ENCODE peak calls at places on chromosomes 11 and 22, in nine cellular contexts. Y is heart left ventricle, P is lower leg skin, G is left lung, X is pancreas, L is fibroblast of the aortic adventitia, O is body of pancreas, C is BJ, Q is Calu3. H is an unnamed sample.

GRCh38 chr22:41446057-41446501 is 522 bp downstream of the TOB2 start:
- DNase-seq in Y (peak), P (peak), G (peak), X (peak), L (peak), O (peak), C (no peak), Q (peak), H (peak)

GRCh38 chr11:109728056-109728455 is 306.1 kb downstream of the C11orf87 start:
- DNase-seq in Y (no peak), P (no peak), G (no peak), X (no peak), L (no peak), O (no peak), C (no peak), Q (peak), H (peak)

GRCh38 chr11:117097567-117098268 is 510 bp downstream of the SIK3 start:
- DNase-seq in Y (peak), P (peak), G (peak), X (peak), L (no peak), O (peak), C (no peak), Q (peak), H (peak)

GRCh38 chr22:39212721-39213376 is 31.9 kb downstream of the PDGFB start:
- DNase-seq in Y (no peak), P (peak), G (no peak), X (peak), L (peak), O (no peak), C (no peak), Q (peak), H (peak)

GRCh38 chr11:57460756-57461749 is 725 bp downstream of the RTN4RL2 start:
- DNase-seq in Y (no peak), P (no peak), G (peak), X (peak), L (no peak), O (no peak), C (no peak), Q (no peak), H (no peak)

GRCh38 chr11:21323617-21324016 is 654.2 kb downstream of the NELL1 start:
- DNase-seq in Y (no peak), P (no peak), G (no peak), X (no peak), L (no peak), O (no peak), C (no peak), Q (no peak), H (no peak)

GRCh38 chr11:86459682-86460460 is 85.2 kb downstream of the CCDC81 start:
- DNase-seq in Y (peak), P (peak), G (no peak), X (peak), L (peak), O (peak), C (no peak), Q (peak), H (peak)

GRCh38 chr11:1749787-1750351 is 526 bp downstream of the IFITM10 start:
- DNase-seq in Y (no peak), P (no peak), G (no peak), X (peak), L (peak), O (no peak), C (peak), Q (no peak), H (peak)

GRCh38 chr11:76153609-76153949 is 52.7 kb downstream of the WNT11 start:
- DNase-seq in Y (no peak), P (peak), G (no peak), X (no peak), L (peak), O (no peak), C (peak), Q (no peak), H (peak)

GRCh38 chr22:34113381-34113780 is 193.1 kb upstream of the LARGE1 start:
- DNase-seq in Y (no peak), P (no peak), G (no peak), X (no peak), L (no peak), O (no peak), C (no peak), Q (no peak), H (no peak)

GRCh38 chr11:66981976-66982578 is 7.0 kb downstream of the C11orf86 start:
- DNase-seq in Y (peak), P (peak), G (peak), X (peak), L (peak), O (peak), C (peak), Q (peak), H (peak)

GRCh38 chr11:60699282-60699681 is at the start of gene MS4A8:
- DNase-seq in Y (no peak), P (no peak), G (no peak), X (peak), L (no peak), O (peak), C (no peak), Q (peak), H (no peak)

GRCh38 chr11:131684111-131685060 is 314.0 kb downstream of the NTM start:
- DNase-seq in Y (no peak), P (peak), G (no peak), X (no peak), L (no peak), O (no peak), C (no peak), Q (no peak), H (no peak)

GRCh38 chr11:117054382-117054781 is 43.8 kb downstream of the SIK3 start:
- DNase-seq in Y (no peak), P (no peak), G (no peak), X (no peak), L (no peak), O (no peak), C (no peak), Q (no peak), H (no peak)

GRCh38 chr11:69575296-69576068 is 65.5 kb upstream of the CCND1 start:
- DNase-seq in Y (no peak), P (no peak), G (no peak), X (no peak), L (no peak), O (no peak), C (no peak), Q (no peak), H (no peak)

GRCh38 chr11:22690891-22691290 is 24.5 kb downstream of the GAS2 start:
- DNase-seq in Y (no peak), P (no peak), G (no peak), X (no peak), L (no peak), O (no peak), C (no peak), Q (no peak), H (no peak)

GRCh38 chr22:43270314-43270908 is 72.8 kb downstream of the SCUBE1 start:
- DNase-seq in Y (no peak), P (no peak), G (no peak), X (no peak), L (no peak), O (no peak), C (no peak), Q (peak), H (no peak)

GRCh38 chr22:47011131-47011854 is 248.8 kb downstream of the TBC1D22A start:
- DNase-seq in Y (no peak), P (peak), G (peak), X (no peak), L (no peak), O (no peak), C (no peak), Q (no peak), H (no peak)

GRCh38 chr11:4983851-4984250 is 10.8 kb upstream of the OR51L1 start:
- DNase-seq in Y (no peak), P (no peak), G (no peak), X (peak), L (no peak), O (no peak), C (no peak), Q (peak), H (no peak)

GRCh38 chr22:25447067-25447688 is 117.3 kb upstream of the GRK3 start:
- DNase-seq in Y (no peak), P (no peak), G (no peak), X (no peak), L (peak), O (no peak), C (no peak), Q (no peak), H (no peak)

GRCh38 chr11:128506999-128507591 is 80.3 kb downstream of the ETS1 start:
- DNase-seq in Y (peak), P (peak), G (peak), X (peak), L (peak), O (peak), C (peak), Q (peak), H (peak)

GRCh38 chr11:65911682-65912568 is 6.9 kb downstream of the C11orf68 start:
- DNase-seq in Y (peak), P (peak), G (no peak), X (no peak), L (peak), O (no peak), C (peak), Q (peak), H (peak)

GRCh38 chr11:76765863-76766350 is 17.2 kb upstream of the TSKU start:
- DNase-seq in Y (peak), P (no peak), G (no peak), X (no peak), L (no peak), O (no peak), C (no peak), Q (no peak), H (no peak)

GRCh38 chr22:24823787-24824186 is 17.8 kb downstream of the SGSM1 start:
- DNase-seq in Y (no peak), P (no peak), G (no peak), X (no peak), L (no peak), O (no peak), C (no peak), Q (no peak), H (no peak)

GRCh38 chr11:119891392-119891791 is 162.4 kb upstream of the NECTIN1 start:
- DNase-seq in Y (peak), P (no peak), G (no peak), X (no peak), L (no peak), O (no peak), C (no peak), Q (no peak), H (no peak)

GRCh38 chr11:114799524-114799923 is 121.2 kb downstream of the NXPE2 start:
- DNase-seq in Y (no peak), P (no peak), G (no peak), X (no peak), L (no peak), O (no peak), C (no peak), Q (no peak), H (no peak)

GRCh38 chr22:23125512-23126103 is 16.2 kb downstream of the RSPH14 start:
- DNase-seq in Y (no peak), P (no peak), G (peak), X (no peak), L (no peak), O (no peak), C (no peak), Q (no peak), H (no peak)

GRCh38 chr11:47464479-47464878 is 15.5 kb upstream of the RAPSN start:
- DNase-seq in Y (no peak), P (no peak), G (no peak), X (no peak), L (no peak), O (no peak), C (no peak), Q (no peak), H (no peak)

GRCh38 chr22:36455571-36456458 is 25.6 kb downstream of the TXN2 start:
- DNase-seq in Y (no peak), P (no peak), G (no peak), X (peak), L (no peak), O (peak), C (no peak), Q (no peak), H (no peak)

GRCh38 chr22:29080061-29080975 is 7.5 kb downstream of the KREMEN1 start:
- DNase-seq in Y (peak), P (no peak), G (no peak), X (no peak), L (peak), O (no peak), C (no peak), Q (no peak), H (peak)
- TF ChIP-seq CTCF in Y (no peak), P (no peak), G (no peak), X (no peak), L (no peak), O (no peak), C (no peak), Q (no peak), H (peak)

GRCh38 chr11:3049430-3050243 is 7.6 kb downstream of the CARS1 start:
- DNase-seq in Y (peak), P (peak), G (peak), X (peak), L (peak), O (peak), C (peak), Q (peak), H (peak)
- TF ChIP-seq CTCF in Y (no peak), P (no peak), G (peak), X (no peak), L (peak), O (peak), C (peak), Q (no peak), H (peak)

GRCh38 chr11:96313163-96313562 is 29.8 kb downstream of the MAML2 start:
- DNase-seq in Y (no peak), P (no peak), G (no peak), X (no peak), L (no peak), O (no peak), C (no peak), Q (no peak), H (no peak)

GRCh38 chr11:96309001-96309642 is 33.9 kb downstream of the MAML2 start:
- DNase-seq in Y (no peak), P (no peak), G (no peak), X (no peak), L (peak), O (no peak), C (no peak), Q (no peak), H (peak)

GRCh38 chr11:96309643-96310017 is 33.4 kb downstream of the MAML2 start:
- DNase-seq in Y (no peak), P (no peak), G (no peak), X (no peak), L (no peak), O (no peak), C (no peak), Q (no peak), H (no peak)

GRCh38 chr11:96310236-96310635 is 32.8 kb downstream of the MAML2 start:
- DNase-seq in Y (no peak), P (no peak), G (no peak), X (no peak), L (no peak), O (no peak), C (no peak), Q (no peak), H (no peak)

GRCh38 chr11:96311120-96311568 is 31.9 kb downstream of the MAML2 start:
- DNase-seq in Y (no peak), P (no peak), G (no peak), X (no peak), L (peak), O (no peak), C (no peak), Q (no peak), H (no peak)
- TF ChIP-seq CTCF in Y (no peak), P (no peak), G (no peak), X (no peak), L (no peak), O (no peak), C (no peak), Q (no peak), H (no peak)

GRCh38 chr11:111974451-111974850 is 37.3 kb downstream of the DIXDC1 start:
- DNase-seq in Y (no peak), P (no peak), G (no peak), X (no peak), L (no peak), O (no peak), C (no peak), Q (no peak), H (no peak)

GRCh38 chr11:111976614-111977140 is 39.5 kb downstream of the DIXDC1 start:
- DNase-seq in Y (no peak), P (peak), G (no peak), X (peak), L (no peak), O (no peak), C (no peak), Q (no peak), H (peak)

GRCh38 chr11:111976119-111976518 is 39.0 kb downstream of the DIXDC1 start:
- DNase-seq in Y (no peak), P (no peak), G (no peak), X (no peak), L (no peak), O (no peak), C (no peak), Q (no peak), H (no peak)

GRCh38 chr11:111977141-111978027 is 40.2 kb downstream of the DIXDC1 start:
- DNase-seq in Y (peak), P (peak), G (peak), X (peak), L (no peak), O (peak), C (no peak), Q (peak), H (peak)

GRCh38 chr11:111975076-111975806 is 38.1 kb downstream of the DIXDC1 start:
- DNase-seq in Y (peak), P (no peak), G (no peak), X (no peak), L (no peak), O (no peak), C (no peak), Q (no peak), H (no peak)
- TF ChIP-seq CTCF in Y (no peak), P (no peak), G (no peak), X (no peak), L (peak), O (no peak), C (peak), Q (no peak), H (peak)

GRCh38 chr11:37451903-37452302 is 853.9 kb upstream of the RAG2 start:
- DNase-seq in Y (no peak), P (no peak), G (no peak), X (no peak), L (no peak), O (no peak), C (no peak), Q (no peak), H (no peak)
- TF ChIP-seq CTCF in Y (no peak), P (no peak), G (no peak), X (no peak), L (no peak), O (no peak), C (no peak), Q (no peak), H (no peak)

GRCh38 chr11:46238078-46238966 is 39.1 kb upstream of the CREB3L1 start:
- DNase-seq in Y (peak), P (peak), G (peak), X (peak), L (peak), O (peak), C (no peak), Q (peak), H (peak)
- TF ChIP-seq CTCF in Y (peak), P (no peak), G (no peak), X (no peak), L (no peak), O (no peak), C (no peak), Q (no peak), H (no peak)

DNA sequence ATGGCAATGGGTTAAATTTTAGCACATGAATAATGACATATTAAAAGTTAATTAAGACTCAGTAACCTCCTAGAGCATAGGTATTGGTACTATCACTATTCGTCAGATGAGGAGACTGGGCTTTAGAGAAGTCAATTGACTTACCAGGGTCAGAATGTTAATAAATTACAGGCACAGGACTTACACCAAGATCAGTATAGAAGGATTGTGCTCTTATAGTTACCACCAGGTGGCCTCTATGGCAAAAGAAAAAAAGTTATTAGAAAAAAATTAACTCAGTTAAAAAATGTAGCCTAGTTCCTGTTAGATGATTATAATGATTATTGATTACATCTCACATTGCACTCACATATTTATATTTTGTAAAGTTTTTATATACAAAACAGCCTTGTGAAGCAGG is 1163.7 kb downstream of the FAM181B start:
- DNase-seq in Y (no peak), P (no peak), G (no peak), X (no peak), L (no peak), O (no peak), C (no peak), Q (no peak), H (no peak)
- TF ChIP-seq CTCF in Y (no peak), P (no peak), G (no peak), X (no peak), L (no peak), O (no peak), C (no peak), Q (no peak), H (no peak)

DNA sequence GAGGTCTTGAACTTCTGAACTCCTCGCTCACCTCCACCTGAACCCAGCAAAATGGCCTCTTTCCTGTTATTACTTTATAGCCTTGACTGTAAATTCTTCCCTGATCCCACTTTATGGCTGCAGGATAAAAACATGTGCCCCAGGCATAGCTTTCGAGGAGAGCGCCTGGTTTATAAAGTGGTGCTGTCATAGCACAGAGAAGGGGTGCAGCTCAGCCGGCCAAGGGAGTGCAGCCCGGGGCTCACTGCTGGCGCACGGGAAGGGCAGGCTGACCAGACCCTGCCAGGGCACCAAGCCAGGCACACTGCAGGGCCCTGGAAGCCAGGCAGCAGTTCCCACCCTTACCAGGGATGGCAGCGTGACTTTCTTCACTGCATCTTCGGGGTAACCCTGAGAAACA is 50.9 kb downstream of the ISX start:
- DNase-seq in Y (no peak), P (peak), G (no peak), X (no peak), L (no peak), O (no peak), C (no peak), Q (peak), H (no peak)
- TF ChIP-seq CTCF in Y (no peak), P (no peak), G (no peak), X (no peak), L (no peak), O (no peak), C (no peak), Q (no peak), H (no peak)